ENCODE peak calls at places on chromosomes 16 and 17, in six cellular contexts. W, V, N, U, F and O are unnamed samples.

GRCh38 chr17:14784997-14785696 is 480.0 kb downstream of the PMP22 start:
- DNase-seq in W (no peak), V (no peak), N (no peak), U (no peak), F (no peak), O (no peak)

GRCh38 chr16:61900482-61900881 is 135.8 kb downstream of the CDH8 start:
- DNase-seq in W (peak; percentile 1), V (no peak), N (no peak), U (no peak), F (peak; percentile 8), O (no peak)

GRCh38 chr17:33377837-33378236 is 84.7 kb upstream of the ASIC2 start:
- DNase-seq in W (no peak), V (no peak), N (no peak), U (no peak), F (no peak), O (no peak)

GRCh38 chr17:44382917-44383316 is 6.5 kb downstream of the ITGA2B start:
- DNase-seq in W (no peak), V (no peak), N (no peak), U (peak; percentile 5), F (no peak), O (no peak)

GRCh38 chr17:63665527-63666214 is 34.3 kb downstream of the LIMD2 start:
- DNase-seq in W (no peak), V (no peak), N (peak; percentile 40), U (no peak), F (peak; percentile 25), O (peak; percentile 26)

GRCh38 chr17:46818319-46818928 is at the start of gene WNT3:
- DNase-seq in W (no peak), V (no peak), N (no peak), U (no peak), F (no peak), O (peak; percentile 68)

GRCh38 chr16:2825899-2826298 is 4.2 kb upstream of the ZG16B start:
- DNase-seq in W (no peak), V (no peak), N (no peak), U (no peak), F (no peak), O (peak; percentile 35)

GRCh38 chr17:18946536-18946935 is 5.4 kb upstream of the SLC5A10 start:
- DNase-seq in W (no peak), V (no peak), N (no peak), U (no peak), F (no peak), O (no peak)

GRCh38 chr17:1644493-1645206 is 882 bp downstream of the SCARF1 start:
- DNase-seq in W (no peak), V (no peak), N (no peak), U (peak; percentile 65), F (peak; percentile 25), O (peak; percentile 61)

GRCh38 chr16:86884256-86884655 is 305.9 kb downstream of the FOXL1 start:
- DNase-seq in W (no peak), V (no peak), N (no peak), U (no peak), F (no peak), O (no peak)

GRCh38 chr17:81170727-81171494 is 4.9 kb upstream of the AATK start:
- DNase-seq in W (no peak), V (no peak), N (no peak), U (no peak), F (no peak), O (no peak)

GRCh38 chr16:17273142-17273561 is 197.6 kb downstream of the XYLT1 start:
- DNase-seq in W (peak; percentile 48), V (no peak), N (no peak), U (no peak), F (peak; percentile 79), O (peak; percentile 74)

GRCh38 chr16:56675685-56676210 is 6.1 kb downstream of the MT1H start:
- DNase-seq in W (no peak), V (no peak), N (no peak), U (peak; percentile 69), F (no peak), O (no peak)

GRCh38 chr16:10566613-10567012 is 13.8 kb downstream of the EMP2 start:
- DNase-seq in W (no peak), V (no peak), N (no peak), U (no peak), F (no peak), O (no peak)

GRCh38 chr16:87177627-87178026 is 139.6 kb downstream of the C16orf95 start:
- DNase-seq in W (no peak), V (no peak), N (no peak), U (no peak), F (no peak), O (no peak)

GRCh38 chr17:68580236-68580903 is 20.8 kb downstream of the FAM20A start:
- DNase-seq in W (no peak), V (no peak), N (peak; percentile 84), U (no peak), F (peak; percentile 97), O (no peak)

GRCh38 chr16:9047689-9048301 is 43.6 kb upstream of the HAPSTR1 start:
- DNase-seq in W (peak; percentile 98), V (peak; percentile 76), N (peak; percentile 83), U (peak; percentile 84), F (peak; percentile 100), O (peak; percentile 64)

GRCh38 chr17:8175795-8176196 is 384 bp downstream of the TMEM107 start:
- DNase-seq in W (peak; percentile 39), V (no peak), N (no peak), U (no peak), F (no peak), O (no peak)

GRCh38 chr17:75909051-75909811 is 4.5 kb upstream of the MRPL38 start:
- DNase-seq in W (no peak), V (no peak), N (peak; percentile 68), U (no peak), F (no peak), O (no peak)

GRCh38 chr16:31099860-31100638 is 5.5 kb upstream of the VKORC1 start:
- DNase-seq in W (no peak), V (no peak), N (no peak), U (no peak), F (peak; percentile 20), O (no peak)

GRCh38 chr16:4136229-4136813 is 20.1 kb upstream of the ADCY9 start:
- DNase-seq in W (peak; percentile 47), V (peak; percentile 57), N (peak; percentile 86), U (peak; percentile 75), F (no peak), O (no peak)

GRCh38 chr16:48444574-48444973 is 59.4 kb upstream of the SIAH1 start:
- DNase-seq in W (peak; percentile 77), V (no peak), N (no peak), U (no peak), F (peak; percentile 91), O (peak; percentile 48)

GRCh38 chr16:3744018-3744417 is 26.7 kb upstream of the TRAP1 start:
- DNase-seq in W (no peak), V (no peak), N (no peak), U (no peak), F (no peak), O (no peak)

GRCh38 chr16:11563493-11564040 is 23.2 kb downstream of the LITAF start:
- DNase-seq in W (no peak), V (no peak), N (no peak), U (no peak), F (no peak), O (no peak)

GRCh38 chr16:4375717-4376116 is 4.1 kb downstream of the VASN start:
- DNase-seq in W (no peak), V (no peak), N (no peak), U (no peak), F (no peak), O (no peak)

GRCh38 chr16:85227924-85228462 is 115.7 kb upstream of the CIBAR2 start:
- DNase-seq in W (no peak), V (no peak), N (no peak), U (no peak), F (peak; percentile 76), O (no peak)
- TF ChIP-seq CTCF in W (no peak), V (no peak), N (no peak), U (no peak), F (peak; percentile 19), O (no peak)

GRCh38 chr17:77375526-77375916 is 234.8 kb downstream of the SEC14L1 start:
- DNase-seq in W (no peak), V (peak; percentile 40), N (no peak), U (no peak), F (no peak), O (no peak)

GRCh38 chr17:77373298-77374169 is 232.8 kb downstream of the SEC14L1 start:
- DNase-seq in W (no peak), V (peak; percentile 21), N (peak; percentile 46), U (peak; percentile 78), F (peak; percentile 51), O (peak; percentile 71)

GRCh38 chr17:77372444-77373297 is 231.9 kb downstream of the SEC14L1 start:
- DNase-seq in W (no peak), V (peak; percentile 65), N (peak; percentile 74), U (peak; percentile 88), F (peak; percentile 91), O (peak; percentile 80)

GRCh38 chr17:77375108-77375507 is 234.3 kb downstream of the SEC14L1 start:
- DNase-seq in W (no peak), V (no peak), N (peak; percentile 61), U (no peak), F (no peak), O (no peak)

GRCh38 chr17:77374170-77374936 is 233.6 kb downstream of the SEC14L1 start:
- DNase-seq in W (no peak), V (peak; percentile 79), N (peak; percentile 80), U (peak; percentile 90), F (peak; percentile 93), O (peak; percentile 73)
- H3K4me1 ChIP-seq in W (peaks cover 62% of the 10 kb centered on the region), V (peaks cover 88% of the 10 kb centered on the region), N (peaks cover 75% of the 10 kb centered on the region), U (peaks cover 44% of the 10 kb centered on the region), F (peaks cover 40% of the 10 kb centered on the region), O (peaks cover 5% of the 10 kb centered on the region)

DNA sequence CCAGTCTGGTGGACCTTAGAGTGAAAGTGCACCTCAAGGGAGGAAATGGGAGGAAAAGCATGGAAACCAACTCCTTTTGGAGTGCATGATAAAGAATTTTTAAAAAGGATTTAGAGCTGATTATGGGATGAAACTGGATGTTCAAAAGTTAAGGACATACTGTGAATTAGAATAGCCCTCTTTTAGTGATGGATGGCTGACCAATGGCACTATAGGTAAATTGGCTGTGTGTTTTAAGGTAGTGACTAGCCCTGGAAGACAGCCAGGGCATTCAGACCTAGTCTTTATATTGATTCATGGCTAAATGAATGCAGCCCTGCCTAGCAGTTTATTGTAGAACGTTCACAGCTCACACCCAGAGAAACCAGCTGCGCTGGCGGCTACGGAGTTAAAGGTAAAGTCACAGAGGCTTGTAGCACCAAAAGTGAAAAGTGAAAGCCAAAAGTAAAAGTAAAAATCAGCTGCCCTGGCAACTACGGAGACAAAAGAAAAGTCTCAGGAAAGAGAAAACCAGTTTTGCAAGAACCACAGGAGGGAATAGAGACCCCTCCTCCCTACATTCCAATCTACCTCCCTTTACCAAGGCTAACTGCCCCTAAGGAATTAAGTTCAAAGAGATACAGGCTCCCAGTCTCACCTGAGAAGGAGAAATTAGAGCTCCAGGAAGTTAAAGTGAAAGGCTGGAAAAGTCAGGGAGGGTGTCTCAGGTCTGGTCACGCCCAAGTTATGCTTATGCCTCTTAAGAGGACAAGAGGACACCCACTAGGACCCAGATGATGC is 21.8 kb downstream of the ACSM1 start:
- DNase-seq in W (no peak), V (peak; percentile 54), N (peak; percentile 39), U (peak; percentile 80), F (peak; percentile 57), O (peak; percentile 76)
- H3K4me3 ChIP-seq in W (no peak overlapping the region), V (peak overlapping the region; percentile 14), N (peak overlapping the region; percentile 20), U (no peak overlapping the region), F (no peak overlapping the region), O (peak overlapping the region; percentile 32)

DNA sequence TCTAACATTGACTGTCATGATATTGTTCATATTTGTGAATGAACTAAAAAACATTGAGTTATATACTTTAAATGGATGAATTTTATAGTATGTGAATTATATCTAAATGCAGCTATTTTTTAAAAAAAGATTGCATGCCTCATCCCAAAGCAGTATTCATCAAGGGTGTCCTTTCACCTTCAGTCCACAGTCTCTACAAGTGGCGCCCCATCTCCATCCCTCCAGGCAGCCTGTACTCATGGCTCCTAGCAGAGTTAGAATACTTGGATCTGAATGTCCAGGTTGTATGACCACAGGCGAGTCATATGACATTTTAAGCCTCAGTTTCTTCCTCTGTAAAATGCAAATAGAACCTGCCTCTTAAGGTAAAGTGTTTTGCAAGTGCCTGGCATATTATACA is 69.8 kb downstream of the TMEM100 start:
- DNase-seq in W (peak; percentile 11), V (no peak), N (no peak), U (no peak), F (no peak), O (no peak)
- TF ChIP-seq CTCF in W (no peak), V (no peak), N (no peak), U (no peak), F (no peak), O (no peak)